ENCODE peak calls at places on chromosomes 6 and 20, in seven cellular contexts. Q, X, O, M, H, J and F are unnamed samples.

GRCh38 chr6:15690451-15690961 is 27.7 kb upstream of the DTNBP1 start:
- DNase-seq in J (no peak), Q (no peak), X (no peak), M (no peak), O (no peak), H (no peak), F (no peak)

GRCh38 chr6:160005861-160006540 is 37.1 kb downstream of the IGF2R start:
- DNase-seq in O (no peak), J (no peak), Q (no peak), M (no peak), X (no peak), H (no peak), F (no peak)

GRCh38 chr6:149150999-149151398 is 166.5 kb upstream of the TAB2 start:
- DNase-seq in H (no peak), O (no peak), M (no peak), X (no peak), J (no peak), Q (no peak), F (no peak)

GRCh38 chr6:106167105-106167814 is 81.1 kb downstream of the PRDM1 start:
- DNase-seq in Q (no peak), H (no peak), X (no peak), J (no peak), M (no peak), O (no peak), F (no peak)

GRCh38 chr6:165091121-165091785 is 218.2 kb downstream of the C6orf118 start:
- DNase-seq in Q (no peak), X (no peak), J (no peak), O (no peak), M (no peak), H (no peak), F (no peak)

GRCh38 chr6:31114540-31114876 is at the start of gene PSORS1C1:
- DNase-seq in Q (peak), X (no peak), H (no peak), O (peak), M (peak), J (peak), F (peak)

GRCh38 chr6:165222315-165223025 is 86.9 kb downstream of the C6orf118 start:
- DNase-seq in H (no peak), M (no peak), Q (no peak), J (no peak), X (no peak), O (no peak), F (no peak)

GRCh38 chr6:13239530-13240455 is 88.5 kb downstream of the TBC1D7 start:
- DNase-seq in Q (no peak), J (no peak), H (no peak), M (no peak), X (no peak), O (no peak), F (no peak)

GRCh38 chr6:136563386-136564152 is 13.3 kb upstream of the MAP7 start:
- DNase-seq in M (no peak), Q (no peak), X (no peak), H (no peak), J (no peak), O (no peak), F (no peak)

GRCh38 chr6:33441457-33441856 is 12.9 kb upstream of the ZBTB9 start:
- DNase-seq in H (no peak), M (no peak), J (no peak), O (no peak), Q (no peak), X (no peak), F (no peak)

GRCh38 chr20:64069614-64070243 is 6.7 kb downstream of the TCEA2 start:
- DNase-seq in O (no peak), M (no peak), J (no peak), Q (peak), X (no peak), H (no peak), F (no peak)

GRCh38 chr20:3238616-3239025 is 369 bp downstream of the SLC4A11 start:
- DNase-seq in O (no peak), X (peak), M (no peak), Q (peak), J (no peak), H (peak), F (no peak)

GRCh38 chr20:7926767-7927166 is 13.5 kb downstream of the HAO1 start:
- DNase-seq in X (no peak), Q (no peak), O (no peak), H (no peak), M (peak), J (no peak), F (no peak)

GRCh38 chr6:17334265-17334664 is 53.1 kb downstream of the RBM24 start:
- DNase-seq in O (peak), X (no peak), M (peak), H (no peak), Q (no peak), J (no peak), F (no peak)

GRCh38 chr6:148711833-148712653 is 34.8 kb upstream of the UST start:
- DNase-seq in O (no peak), M (no peak), H (no peak), X (no peak), J (no peak), Q (no peak), F (no peak)

GRCh38 chr6:37513576-37513975 is 13.9 kb upstream of the CCDC167 start:
- DNase-seq in X (no peak), O (no peak), H (no peak), Q (no peak), M (no peak), J (no peak), F (no peak)

GRCh38 chr6:159107451-159108260 is 61.5 kb upstream of the FNDC1 start:
- DNase-seq in X (peak), Q (no peak), H (peak), J (no peak), M (no peak), O (no peak), F (no peak)

GRCh38 chr6:49919261-49919660 is 44.7 kb downstream of the DEFB114 start:
- DNase-seq in J (no peak), X (no peak), M (no peak), Q (no peak), H (no peak), O (no peak), F (no peak)

GRCh38 chr20:33827629-33828325 is 16.6 kb downstream of the CHMP4B start:
- DNase-seq in O (no peak), Q (no peak), X (no peak), H (no peak), J (no peak), M (no peak), F (no peak)

GRCh38 chr20:31948008-31948407 is 3.8 kb downstream of the PDRG1 start:
- DNase-seq in H (no peak), J (no peak), M (peak), Q (no peak), X (no peak), O (no peak), F (no peak)

GRCh38 chr6:27604986-27605385 is 132.1 kb upstream of the ZNF184 start:
- DNase-seq in O (no peak), Q (peak), H (no peak), M (peak), J (no peak), X (no peak), F (no peak)

GRCh38 chr6:63306446-63306845 is 13.3 kb downstream of the LGSN start:
- DNase-seq in O (no peak), X (no peak), H (no peak), Q (no peak), M (no peak), J (no peak), F (no peak)

GRCh38 chr6:150857906-150858365 is 7.6 kb upstream of the MTHFD1L start:
- DNase-seq in X (no peak), M (no peak), J (no peak), O (no peak), Q (no peak), H (no peak), F (no peak)

GRCh38 chr20:3277686-3278465 is 38.9 kb upstream of the SLC4A11 start:
- DNase-seq in Q (no peak), X (no peak), J (no peak), M (no peak), H (no peak), O (no peak), F (no peak)

GRCh38 chr6:7267521-7268091 is 45.4 kb downstream of the SSR1 start:
- DNase-seq in J (peak), H (no peak), M (peak), Q (no peak), O (peak), X (no peak), F (peak)

GRCh38 chr6:36116480-36116879 is 13.8 kb upstream of the MAPK13 start:
- DNase-seq in Q (no peak), O (no peak), X (no peak), M (no peak), H (no peak), J (peak), F (no peak)

GRCh38 chr6:108959972-108960582 is 111.9 kb downstream of the ARMC2 start:
- DNase-seq in J (no peak), O (no peak), M (no peak), H (no peak), X (no peak), Q (no peak), F (no peak)

GRCh38 chr20:25273046-25273445 is 25.2 kb downstream of the PYGB start:
- DNase-seq in Q (no peak), H (no peak), M (no peak), X (no peak), O (peak), J (peak), F (peak)

GRCh38 chr20:45037635-45038034 is 63.3 kb downstream of the KCNS1 start:
- DNase-seq in M (no peak), O (no peak), H (no peak), Q (no peak), X (no peak), J (no peak), F (no peak)

GRCh38 chr6:4763921-4764320 is 12.3 kb upstream of the CDYL start:
- DNase-seq in H (no peak), O (no peak), X (no peak), J (no peak), M (no peak), Q (no peak), F (no peak)

GRCh38 chr6:130865793-130866192 is 38.6 kb downstream of the SMLR1 start:
- DNase-seq in Q (no peak), H (no peak), M (no peak), O (no peak), J (no peak), X (no peak), F (no peak)

GRCh38 chr6:73566954-73567591 is 46.2 kb upstream of the EEF1A1 start:
- DNase-seq in M (peak), X (no peak), J (peak), Q (no peak), O (peak), H (no peak), F (no peak)

GRCh38 chr6:149580880-149581279 is 14.7 kb downstream of the GINM1 start:
- DNase-seq in H (no peak), X (no peak), J (no peak), Q (no peak), M (no peak), O (no peak), F (no peak)

GRCh38 chr6:166346995-166347394 is 4.7 kb upstream of the SFT2D1 start:
- DNase-seq in Q (no peak), M (no peak), J (no peak), O (no peak), X (no peak), H (no peak), F (no peak)

DNA sequence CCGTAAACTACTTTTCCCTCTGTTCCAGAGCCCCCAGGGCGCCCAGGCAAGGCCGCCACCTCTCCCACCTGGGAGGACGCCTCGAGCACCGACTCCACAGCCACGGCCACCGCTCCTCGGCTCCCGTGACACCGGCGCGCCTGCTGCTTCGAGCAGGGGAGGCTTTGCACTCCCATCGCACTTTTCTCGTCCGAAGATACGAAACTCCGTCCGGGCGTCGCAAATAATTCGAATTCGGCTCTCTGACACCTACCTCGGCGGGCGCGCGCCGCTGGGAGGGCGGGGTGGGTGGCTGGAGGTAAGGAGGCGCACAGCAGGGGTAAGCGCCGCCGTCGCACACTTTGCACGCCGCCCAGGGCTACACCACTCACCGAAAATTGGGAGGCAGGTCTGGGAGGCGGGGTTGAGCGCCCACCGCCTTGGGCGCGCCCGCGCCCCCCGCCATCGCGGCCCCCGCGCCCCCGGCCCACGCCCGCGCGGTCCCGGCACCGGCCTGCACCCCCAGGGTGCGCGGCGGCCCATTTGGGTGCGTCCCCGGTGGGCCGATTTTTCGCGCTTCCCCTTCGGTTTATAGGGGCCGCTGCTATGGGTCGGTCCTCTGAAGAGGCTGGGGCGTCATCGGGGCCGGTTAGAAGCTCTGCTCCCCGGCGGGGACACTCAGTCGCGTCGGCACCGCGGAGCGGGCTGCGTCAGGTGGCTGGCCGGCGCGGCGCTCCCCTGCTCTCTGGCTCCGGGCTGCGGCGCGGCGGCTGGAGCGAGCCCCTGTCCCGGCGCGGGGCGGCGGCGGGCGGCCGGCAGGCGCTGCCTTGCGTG is 36.2 kb downstream of the GNAS start:
- DNase-seq in Q (peak), X (peak), H (peak), M (no peak), J (peak), O (peak), F (peak)
- H3K27ac ChIP-seq in Q (no peak), X (peak), H (peak), M (no peak), J (peak), O (peak), F (peak)

GRCh38 chr20:56429941-56430340 is 17.9 kb downstream of the CASS4 start:
- DNase-seq in H (no peak), O (no peak), M (no peak), X (no peak), J (no peak), Q (no peak), F (no peak)
- H3K27ac ChIP-seq in H (peak), O (no peak), M (no peak), X (no peak), J (no peak), Q (no peak), F (no peak)

DNA sequence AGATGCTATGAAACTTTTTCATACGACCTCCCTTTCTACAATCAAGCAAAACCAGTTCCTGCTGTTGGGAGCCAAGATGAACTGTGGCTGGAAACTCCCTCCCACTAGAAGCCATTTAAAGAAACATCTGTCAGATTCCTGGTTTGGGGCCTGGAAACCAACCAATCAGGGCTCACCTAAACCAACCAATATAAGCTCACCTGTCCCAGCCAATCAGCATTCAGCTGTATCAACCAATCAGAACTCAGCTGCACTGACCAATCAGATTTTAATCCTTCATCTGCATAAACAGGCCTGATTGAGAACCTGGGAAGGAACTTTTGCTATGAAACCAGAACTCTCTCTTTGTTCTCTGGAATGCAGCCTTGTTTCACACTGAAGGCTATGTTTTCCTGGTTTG is 42.4 kb downstream of the SNX14 start:
- DNase-seq in O (no peak), H (no peak), X (no peak), Q (no peak), J (no peak), M (peak), F (no peak)
- H3K27ac ChIP-seq in O (no peak), H (no peak), X (no peak), Q (no peak), J (no peak), M (no peak), F (no peak)

DNA sequence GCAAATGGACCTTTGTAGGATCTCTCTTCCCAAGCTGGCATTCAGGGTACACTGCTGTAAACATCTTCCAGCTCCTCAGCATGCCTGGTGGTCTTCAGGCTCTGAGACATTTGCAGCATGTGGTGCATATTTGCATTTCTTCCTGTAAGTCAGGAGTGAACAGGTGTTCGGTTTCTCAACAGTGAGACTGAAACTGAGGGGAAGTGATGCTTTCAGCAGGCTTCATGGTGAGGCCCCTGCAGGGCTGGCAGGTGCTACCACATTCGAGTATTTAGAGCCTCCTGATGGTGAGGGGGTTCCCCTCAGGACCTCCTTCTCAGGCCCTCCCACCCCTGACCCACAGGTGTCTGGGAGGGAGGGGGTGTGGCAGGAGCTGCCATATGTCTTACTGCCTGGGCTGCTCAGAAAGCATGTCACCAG is 15.1 kb downstream of the MYBL2 start:
- DNase-seq in M (no peak), Q (no peak), J (no peak), O (no peak), H (no peak), X (peak), F (no peak)
- H3K27ac ChIP-seq in M (no peak), Q (no peak), J (no peak), O (no peak), H (no peak), X (no peak), F (no peak)